ENCODE peak calls at places on chromosomes 6 and 20, in five cellular contexts. R is ascending aorta, Q is astrocyte, B is non-pigmented ciliary epithelial cell, G is mesendoderm. X is an unnamed sample.

GRCh38 chr20:57224641-57225138 is 41.8 kb downstream of the BMP7 start:
- DNase-seq in B (no peak), G (no peak), R (no peak), Q (no peak), X (no peak)

GRCh38 chr20:1263853-1264252 is 2.2 kb upstream of the SNPH start:
- DNase-seq in R (no peak), Q (peak), B (no peak), G (peak), X (no peak)

GRCh38 chr6:151493495-151494234 is at the start of gene CCDC170:
- DNase-seq in G (peak), B (no peak), Q (peak), R (no peak), X (peak)

GRCh38 chr20:62936996-62937352 is 973 bp upstream of the GID8 start:
- DNase-seq in R (no peak), B (peak), G (peak), Q (peak), X (no peak)

GRCh38 chr6:101539510-101540245 is 146.2 kb downstream of the GRIK2 start:
- DNase-seq in R (no peak), Q (peak), G (no peak), B (peak), X (no peak)

GRCh38 chr6:138038148-138038870 is 68.9 kb downstream of the PERP start:
- DNase-seq in B (no peak), G (no peak), Q (no peak), R (no peak), X (no peak)

GRCh38 chr6:75230484-75231325 is 12.9 kb downstream of the COX7A2 start:
- DNase-seq in B (no peak), G (peak), R (no peak), Q (peak), X (no peak)

GRCh38 chr6:44052419-44053011 is 74.7 kb downstream of the MRPL14 start:
- DNase-seq in G (peak), R (no peak), Q (peak), B (no peak), X (peak)

GRCh38 chr20:34300809-34301586 is 2.2 kb downstream of the AHCY start:
- DNase-seq in G (peak), R (no peak), B (no peak), Q (no peak), X (no peak)

GRCh38 chr20:18628330-18628941 is 40.6 kb downstream of the DTD1 start:
- DNase-seq in G (peak), R (no peak), Q (no peak), B (no peak), X (peak)

GRCh38 chr6:33108307-33108706 is 32.5 kb downstream of the HLA-DPB1 start:
- DNase-seq in Q (no peak), B (no peak), R (no peak), G (no peak), X (no peak)

GRCh38 chr6:159041181-159041580 is 3.6 kb downstream of the TAGAP start:
- DNase-seq in G (no peak), Q (no peak), R (no peak), B (no peak), X (no peak)

X was measured in HL-60.